ENCODE peak calls at places on chromosomes 3 and 15, in ten cellular contexts. S is posterior cingulate gyrus; Y is lower lobe of right lung; V is kidney tubule cell; F is fibroblast of the aortic adventitia; G is NCI-H1092 treated with DMSO at 0.1 percent for 48 hours; C is stimulated activated CD4-positive, alpha-beta T cell treated with anti-CD3 and anti-CD28 coated beads, Interleukin-4, amount 100 ng/mL, for 48 hours; I is T-cell; R is left ventricle myocardium inferior; Z is astrocyte of the spinal cord. B is an unnamed sample.

GRCh38 chr3:14452676-14453367 is 50.4 kb downstream of the SLC6A6 start:
- DNase-seq in Z (peak; percentile 100), Y (peak; percentile 76), G (peak; percentile 96), F (peak; percentile 100), C (no peak), S (peak; percentile 71), I (no peak), V (peak; percentile 95), R (peak; percentile 90), B (no peak)

GRCh38 chr3:109806929-109807328 is 469.6 kb upstream of the DPPA4 start:
- DNase-seq in F (peak; percentile 53), G (no peak), C (peak; percentile 1), V (peak; percentile 80), R (no peak), Z (peak; percentile 33), S (no peak), I (peak; percentile 14), Y (no peak), B (peak; percentile 71)

GRCh38 chr3:123640311-123641083 is 55.6 kb upstream of the HACD2 start:
- DNase-seq in V (no peak), Y (no peak), C (no peak), I (no peak), G (no peak), R (no peak), S (no peak), Z (peak; percentile 67), F (no peak), B (no peak)

GRCh38 chr3:42501681-42502428 is 588 bp upstream of the VIPR1 start:
- DNase-seq in G (peak; percentile 3), F (peak; percentile 20), I (peak; percentile 65), V (peak; percentile 54), Z (peak; percentile 16), C (peak; percentile 51), R (peak; percentile 50), S (no peak), Y (peak; percentile 77), B (peak; percentile 49)

GRCh38 chr3:144003051-144003450 is 31.4 kb downstream of the DIPK2A start:
- DNase-seq in G (no peak), F (no peak), S (no peak), Z (no peak), I (no peak), Y (no peak), C (no peak), V (peak; percentile 51), R (no peak), B (no peak)

GRCh38 chr15:51303462-51303861 is 34.9 kb downstream of the CYP19A1 start:
- DNase-seq in G (no peak), Y (no peak), I (no peak), Z (no peak), V (no peak), R (no peak), F (no peak), S (no peak), C (no peak), B (no peak)

GRCh38 chr15:99167201-99167600 is 62.3 kb downstream of the SYNM start:
- DNase-seq in F (no peak), Y (no peak), R (no peak), G (no peak), I (no peak), S (no peak), C (no peak), Z (no peak), V (no peak), B (no peak)

GRCh38 chr3:105387122-105387751 is 20.5 kb downstream of the ALCAM start:
- DNase-seq in R (no peak), I (no peak), Y (no peak), C (no peak), G (peak; percentile 8), V (peak; percentile 90), Z (peak; percentile 48), S (no peak), F (peak; percentile 8), B (no peak)

GRCh38 chr3:150457996-150458395 is 49.9 kb downstream of the TSC22D2 start:
- DNase-seq in F (peak; percentile 76), I (no peak), S (no peak), V (no peak), Y (no peak), Z (no peak), C (no peak), G (no peak), R (no peak), B (no peak)

GRCh38 chr3:191138937-191139336 is 60.1 kb upstream of the OSTN start:
- DNase-seq in Y (no peak), R (no peak), Z (no peak), F (no peak), C (no peak), V (no peak), G (no peak), I (no peak), S (no peak), B (no peak)

GRCh38 chr15:73130830-73131229 is 78.6 kb downstream of the NEO1 start:
- DNase-seq in S (no peak), G (no peak), Y (no peak), V (no peak), R (no peak), C (no peak), I (no peak), F (no peak), Z (no peak), B (no peak)

GRCh38 chr3:119580148-119580760 is 962 bp downstream of the ADPRH start:
- DNase-seq in S (no peak), V (no peak), I (no peak), Y (peak; percentile 70), F (no peak), R (peak; percentile 36), G (no peak), Z (no peak), C (no peak), B (no peak)

GRCh38 chr3:63050548-63050947 is 175.3 kb upstream of the CADPS start:
- DNase-seq in R (no peak), I (no peak), F (no peak), Z (peak; percentile 11), C (no peak), G (no peak), S (no peak), V (no peak), Y (no peak), B (no peak)

GRCh38 chr3:27567251-27567650 is 83.1 kb upstream of the SLC4A7 start:
- DNase-seq in I (no peak), Y (no peak), G (no peak), R (no peak), V (no peak), S (no peak), F (no peak), Z (no peak), C (no peak), B (no peak)

GRCh38 chr3:123696796-123697195 is 111.9 kb upstream of the HACD2 start:
- DNase-seq in I (no peak), G (no peak), Y (no peak), Z (no peak), C (no peak), F (no peak), V (no peak), S (no peak), R (no peak), B (no peak)

GRCh38 chr3:115698851-115699535 is 75.7 kb downstream of the GAP43 start:
- DNase-seq in V (no peak), G (peak; percentile 25), I (no peak), F (no peak), C (no peak), R (no peak), Y (no peak), Z (peak; percentile 33), S (peak; percentile 39), B (peak; percentile 9)

GRCh38 chr3:9322780-9323179 is 40.1 kb upstream of the THUMPD3 start:
- DNase-seq in S (no peak), R (no peak), Y (no peak), V (no peak), C (no peak), G (no peak), F (no peak), Z (no peak), I (no peak), B (no peak)

GRCh38 chr15:98939311-98940080 is 68.1 kb downstream of the PGPEP1L start:
- DNase-seq in R (no peak), Z (no peak), V (no peak), Y (no peak), C (no peak), F (no peak), S (no peak), I (no peak), G (peak; percentile 19), B (no peak)

GRCh38 chr3:44993471-44994205 is 17.6 kb downstream of the EXOSC7 start:
- DNase-seq in I (no peak), R (no peak), V (peak; percentile 57), G (no peak), Y (no peak), Z (peak; percentile 69), S (no peak), F (peak; percentile 59), C (no peak), B (no peak)

GRCh38 chr3:194565597-194566190 is 67.5 kb downstream of the TMEM44 start:
- DNase-seq in C (no peak), R (no peak), I (no peak), Y (no peak), F (peak; percentile 82), S (no peak), Z (peak; percentile 62), G (no peak), V (peak; percentile 44), B (no peak)

GRCh38 chr15:70765504-70766281 is 2.3 kb upstream of the UACA start:
- DNase-seq in R (no peak), I (no peak), G (no peak), F (peak; percentile 57), Y (no peak), S (no peak), Z (peak; percentile 73), V (no peak), C (no peak), B (no peak)

GRCh38 chr3:45185461-45185860 is 39.3 kb upstream of the CDCP1 start:
- DNase-seq in C (no peak), G (no peak), Y (no peak), R (no peak), Z (no peak), F (no peak), I (no peak), S (no peak), V (no peak), B (no peak)

GRCh38 chr3:8870134-8870533 is 93.1 kb downstream of the RAD18 start:
- DNase-seq in S (no peak), Z (no peak), R (no peak), Y (no peak), C (no peak), F (no peak), I (no peak), V (no peak), G (no peak), B (no peak)

GRCh38 chr3:172635588-172635987 is 75.3 kb downstream of the NCEH1 start:
- DNase-seq in S (no peak), G (no peak), Y (no peak), R (no peak), V (peak; percentile 96), C (no peak), I (no peak), Z (no peak), F (no peak), B (no peak)

GRCh38 chr15:64216722-64217428 is 54.1 kb upstream of the PPIB start:
- DNase-seq in C (no peak), R (peak; percentile 25), I (no peak), G (peak; percentile 31), Z (no peak), S (no peak), Y (no peak), V (no peak), F (peak; percentile 40), B (no peak)

GRCh38 chr3:51968883-51969674 is 1.8 kb upstream of the PCBP4 start:
- DNase-seq in I (no peak), V (no peak), F (no peak), C (no peak), R (no peak), Z (no peak), Y (no peak), S (no peak), G (no peak), B (no peak)

GRCh38 chr3:178284180-178284579 is 252.1 kb upstream of the KCNMB2 start:
- DNase-seq in F (no peak), R (no peak), Y (no peak), C (no peak), V (peak; percentile 57), I (no peak), G (no peak), Z (no peak), S (no peak), B (no peak)

GRCh38 chr3:101072299-101072698 is 79.1 kb upstream of the ABI3BP start:
- DNase-seq in V (peak; percentile 82), Z (peak; percentile 27), G (no peak), R (no peak), I (no peak), F (peak; percentile 30), C (no peak), Y (no peak), S (no peak), B (no peak)